ENCODE peak calls at places on chromosomes 4 and X, in nine cellular contexts. J, W, N, C, Y, G, I, S and D are unnamed samples.

GRCh38 chr4:138202686-138203085 is 39.5 kb downstream of the SLC7A11 start:
- DNase-seq in C (no peak), I (no peak), G (no peak), Y (no peak), N (no peak), W (no peak), S (no peak), J (no peak), D (no peak)

GRCh38 chr4:45036677-45037076 is 310.3 kb upstream of the GNPDA2 start:
- DNase-seq in W (no peak), N (no peak), C (no peak), G (no peak), J (no peak), Y (no peak), I (no peak), S (no peak), D (no peak)

GRCh38 chrX:48938721-48939416 is 18.5 kb downstream of the OTUD5 start:
- DNase-seq in J (peak; percentile 70), I (no peak), C (no peak), Y (peak; percentile 88), S (peak; percentile 71), N (no peak), G (peak; percentile 69), W (no peak), D (no peak)

GRCh38 chr4:159235779-159236368 is 133.0 kb downstream of the RAPGEF2 start:
- DNase-seq in J (no peak), C (no peak), S (no peak), N (no peak), G (no peak), Y (no peak), W (no peak), I (no peak), D (no peak)

GRCh38 chr4:762211-763190 is 56.9 kb downstream of the PCGF3 start:
- DNase-seq in W (no peak), Y (no peak), J (no peak), C (no peak), S (no peak), I (no peak), G (no peak), N (no peak), D (no peak)

GRCh38 chrX:37638047-37638446 is 47.5 kb upstream of the XK start:
- DNase-seq in W (no peak), S (no peak), I (no peak), C (no peak), N (no peak), G (no peak), J (no peak), Y (no peak), D (no peak)

GRCh38 chr4:36230523-36230922 is 13.8 kb downstream of the ARAP2 start:
- DNase-seq in G (no peak), C (no peak), W (no peak), J (no peak), S (no peak), I (no peak), N (no peak), Y (no peak), D (no peak)

GRCh38 chrX:41452972-41453371 is 5.8 kb downstream of the NYX start:
- DNase-seq in Y (no peak), N (no peak), I (no peak), W (peak; percentile 51), C (no peak), G (no peak), S (no peak), J (no peak), D (no peak)

GRCh38 chr4:189146994-189147929 is 793.4 kb upstream of the FRG1 start:
- DNase-seq in G (no peak), I (no peak), Y (no peak), N (no peak), C (no peak), S (no peak), W (no peak), J (no peak), D (no peak)

GRCh38 chr4:36772154-36772516 is 472.4 kb upstream of the NWD2 start:
- DNase-seq in J (no peak), W (no peak), S (no peak), C (no peak), Y (no peak), G (no peak), I (no peak), N (no peak), D (no peak)

GRCh38 chr4:3879681-3880594 is 113.8 kb downstream of the ADRA2C start:
- DNase-seq in Y (no peak), S (peak; percentile 65), J (no peak), W (peak; percentile 36), G (no peak), I (no peak), C (no peak), N (no peak), D (no peak)

DNA sequence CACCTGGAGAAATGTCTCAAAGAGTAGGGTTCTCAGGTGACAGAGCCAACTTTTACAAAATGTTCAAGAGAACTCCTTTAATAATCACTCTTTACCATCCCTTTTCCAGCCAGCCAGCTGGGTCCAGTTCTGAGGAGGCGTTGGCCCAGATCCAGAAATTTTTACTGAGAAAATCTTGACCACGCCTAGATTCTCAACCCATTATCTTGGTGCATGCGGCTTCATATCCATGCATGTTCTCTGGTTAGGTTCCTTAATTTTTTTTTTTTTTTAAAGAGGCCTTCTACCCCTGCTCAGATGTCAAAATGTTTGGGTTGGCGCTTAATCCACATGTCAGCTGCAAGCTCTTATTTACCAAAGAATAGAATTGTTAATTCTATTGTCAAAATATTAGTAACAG is 12.0 kb upstream of the MAP7D2 start:
- DNase-seq in Y (no peak), I (no peak), G (no peak), W (no peak), J (no peak), C (no peak), S (no peak), N (no peak), D (no peak)
- H3K36me3 ChIP-seq in Y (peaks cover 11% of the 10 kb centered on the region), I (peaks cover 58% of the 10 kb centered on the region), G (no peaks in the 10 kb centered on the region), W (peaks cover 26% of the 10 kb centered on the region), J (peaks cover 3% of the 10 kb centered on the region), C (no peaks in the 10 kb centered on the region), S (peaks cover 5% of the 10 kb centered on the region), N (peaks cover 58% of the 10 kb centered on the region), D (peaks cover 55% of the 10 kb centered on the region)

DNA sequence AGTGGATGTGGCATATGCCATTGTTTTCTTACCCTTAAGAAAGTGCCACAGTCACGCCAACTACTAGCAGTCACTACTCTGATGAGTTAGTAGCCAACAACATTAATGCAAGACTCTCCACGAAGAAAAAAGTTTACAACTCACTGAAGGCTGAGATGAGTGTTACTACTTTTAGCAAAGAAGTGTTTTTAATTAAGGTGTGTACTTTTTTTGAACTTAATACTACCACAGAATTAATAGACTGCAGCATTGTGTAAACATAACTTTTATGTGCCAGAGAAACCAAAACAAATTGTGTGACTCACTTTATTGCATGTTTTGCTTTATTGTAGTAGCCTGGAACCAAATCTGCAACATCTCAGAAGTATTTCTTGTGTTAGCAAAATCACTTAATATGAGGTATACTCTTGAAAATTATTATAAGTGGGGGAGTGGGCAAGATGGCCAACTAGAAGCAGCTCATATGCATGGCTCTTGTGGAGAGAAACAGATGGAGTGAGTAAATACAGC is 2.2 kb upstream of the UGT2B4 start:
- DNase-seq in N (no peak), W (no peak), G (no peak), I (no peak), C (no peak), Y (no peak), J (no peak), S (no peak), D (no peak)
- H3K4me3 ChIP-seq in N (no peak overlapping the region), W (no peak overlapping the region), G (no peak overlapping the region), I (no peak overlapping the region), C (no peak overlapping the region), Y (no peak overlapping the region), J (no peak overlapping the region), S (no peak overlapping the region), D (no peak overlapping the region)

GRCh38 chrX:133414399-133415275 is 652 bp downstream of the GPC4 start:
- DNase-seq in G (peak; percentile 12), N (peak; percentile 71), S (no peak), Y (no peak), I (peak; percentile 8), W (peak; percentile 40), C (peak; percentile 67), J (peak; percentile 17), D (peak; percentile 29)

GRCh38 chrX:133419911-133420310 is 4.6 kb upstream of the GPC4 start:
- DNase-seq in G (no peak), I (no peak), Y (no peak), W (no peak), S (no peak), N (no peak), C (no peak), J (no peak), D (no peak)

GRCh38 chrX:133415276-133416105 is at the start of gene GPC4:
- DNase-seq in J (peak; percentile 6), C (peak; percentile 91), S (no peak), N (peak; percentile 87), Y (no peak), W (peak; percentile 85), I (peak; percentile 59), G (peak; percentile 76), D (peak; percentile 70)

GRCh38 chrX:133418588-133418987 is 3.3 kb upstream of the GPC4 start:
- DNase-seq in N (no peak), S (no peak), G (no peak), W (no peak), C (no peak), Y (no peak), I (no peak), J (no peak), D (no peak)

GRCh38 chrX:133417364-133417763 is 2.1 kb upstream of the GPC4 start:
- DNase-seq in Y (no peak), I (no peak), G (no peak), S (no peak), J (no peak), C (no peak), W (no peak), N (no peak), D (no peak)
- H3K27me3 ChIP-seq in Y (no peaks in the 10 kb centered on the region), I (peaks cover 76% of the 10 kb centered on the region), G (no peaks in the 10 kb centered on the region), S (no peaks in the 10 kb centered on the region), J (no peaks in the 10 kb centered on the region), C (no peaks in the 10 kb centered on the region), W (no peaks in the 10 kb centered on the region), N (no peaks in the 10 kb centered on the region), D (no peaks in the 10 kb centered on the region)

GRCh38 chr4:82818974-82819662 is 20.5 kb upstream of the SCD5 start:
- DNase-seq in S (no peak), W (no peak), Y (no peak), C (no peak), I (no peak), G (no peak), J (no peak), N (no peak), D (no peak)
- H3K36me3 ChIP-seq in S (peaks cover 34% of the 10 kb centered on the region), W (peaks cover 64% of the 10 kb centered on the region), Y (peaks cover 34% of the 10 kb centered on the region), C (peaks cover 48% of the 10 kb centered on the region), I (peaks cover 81% of the 10 kb centered on the region), G (no peaks in the 10 kb centered on the region), J (peaks cover 3% of the 10 kb centered on the region), N (peaks cover 69% of the 10 kb centered on the region), D (peaks cover 39% of the 10 kb centered on the region)